ENCODE peak calls at places on chromosomes 1 and 21, in five cellular contexts. H, D, F, N and B are unnamed samples.

GRCh38 chr1:228989992-228990827 is 254.9 kb downstream of the RHOU start:
- DNase-seq in H (no peak), D (no peak), F (no peak), N (peak), B (no peak)

GRCh38 chr1:200896571-200897187 is 2.0 kb downstream of the INAVA start:
- DNase-seq in H (peak), D (no peak), F (peak), N (no peak), B (no peak)

GRCh38 chr1:215631489-215631888 is 64.4 kb downstream of the KCTD3 start:
- DNase-seq in H (peak), D (peak), F (peak), N (no peak), B (no peak)

GRCh38 chr1:202276920-202277319 is 64.8 kb downstream of the UBE2T start:
- DNase-seq in H (no peak), D (no peak), F (no peak), N (no peak), B (no peak)

GRCh38 chr21:44360174-44360573 is 6.8 kb downstream of the TRPM2 start:
- DNase-seq in H (no peak), D (no peak), F (no peak), N (no peak), B (no peak)

GRCh38 chr1:224791362-224791941 is 138.0 kb upstream of the DNAH14 start:
- DNase-seq in H (no peak), D (no peak), F (no peak), N (no peak), B (no peak)

GRCh38 chr1:117512728-117513321 is 93.0 kb upstream of the TENT5C start:
- DNase-seq in H (no peak), D (peak), F (peak), N (no peak), B (peak)

GRCh38 chr1:46635205-46635604 is 18.6 kb upstream of the MOB3C start:
- DNase-seq in H (no peak), D (no peak), F (no peak), N (no peak), B (no peak)

GRCh38 chr1:24302209-24302611 is 16.9 kb upstream of the GRHL3 start:
- DNase-seq in H (no peak), D (no peak), F (no peak), N (no peak), B (no peak)

GRCh38 chr1:81689531-81689941 is 111.2 kb upstream of the ADGRL2 start:
- DNase-seq in H (no peak), D (peak), F (no peak), N (no peak), B (no peak)

GRCh38 chr1:225880210-225880584 is 2.0 kb downstream of the TMEM63A start:
- DNase-seq in H (no peak), D (no peak), F (no peak), N (no peak), B (no peak)

GRCh38 chr21:25961042-25961441 is 209.5 kb downstream of the APP start:
- DNase-seq in H (no peak), D (no peak), F (no peak), N (no peak), B (no peak)

GRCh38 chr1:183962903-183963302 is 74.6 kb downstream of the COLGALT2 start:
- DNase-seq in H (no peak), D (no peak), F (no peak), N (no peak), B (no peak)

GRCh38 chr1:101006553-101006952 is 19.0 kb downstream of the DPH5 start:
- DNase-seq in H (no peak), D (peak), F (no peak), N (no peak), B (no peak)

GRCh38 chr1:220040028-220040596 is 6.2 kb downstream of the EPRS1 start:
- DNase-seq in H (no peak), D (no peak), F (no peak), N (no peak), B (no peak)

GRCh38 chr1:204108312-204109141 is 35.6 kb downstream of the SOX13 start:
- DNase-seq in H (no peak), D (no peak), F (no peak), N (no peak), B (no peak)

GRCh38 chr1:32765561-32766327 is 51.4 kb downstream of the YARS1 start:
- DNase-seq in H (no peak), D (no peak), F (no peak), N (no peak), B (no peak)

GRCh38 chr1:210684466-210685294 is 356.0 kb downstream of the HHAT start:
- DNase-seq in H (no peak), D (no peak), F (no peak), N (no peak), B (no peak)

GRCh38 chr1:31444725-31445448 is 31.9 kb downstream of the SERINC2 start:
- DNase-seq in H (no peak), D (no peak), F (peak), N (no peak), B (no peak)

GRCh38 chr1:93904228-93904627 is 5.0 kb downstream of the GCLM start:
- DNase-seq in H (no peak), D (no peak), F (no peak), N (no peak), B (no peak)

GRCh38 chr1:1782399-1783221 is 4.3 kb upstream of the NADK start:
- DNase-seq in H (peak), D (peak), F (peak), N (peak), B (peak)

GRCh38 chr1:112685913-112686312 is 11.5 kb downstream of the MOV10 start:
- DNase-seq in H (no peak), D (no peak), F (no peak), N (no peak), B (no peak)

GRCh38 chr1:241775021-241775420 is 73.0 kb upstream of the EXO1 start:
- DNase-seq in H (no peak), D (no peak), F (no peak), N (no peak), B (no peak)

DNA sequence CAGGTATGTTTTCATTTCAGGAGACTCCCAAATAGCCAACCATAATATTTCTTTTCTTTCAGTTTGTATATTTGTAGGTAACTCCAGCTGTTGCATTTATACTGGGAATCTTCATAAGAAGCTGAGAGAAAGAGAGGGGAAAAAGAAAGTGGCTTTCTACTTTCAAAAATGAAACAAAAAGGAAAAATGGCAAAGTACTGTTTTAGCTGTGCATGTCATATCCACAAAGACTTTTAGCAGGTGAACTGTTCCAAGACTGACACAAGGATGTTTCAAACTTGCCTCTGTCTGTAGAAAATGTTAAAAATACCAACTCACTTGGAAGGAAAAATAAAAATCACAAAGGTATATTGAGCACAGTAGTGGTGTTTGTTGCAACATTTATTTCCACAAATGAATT is 41.9 kb upstream of the CACYBP start:
- DNase-seq in H (no peak), D (no peak), F (no peak), N (no peak), B (peak)
- TF ChIP-seq POLR2A in H (no peak), D (no peak), F (no peak), N (no peak), B (no peak)

GRCh38 chr1:19262728-19263127 is 11.1 kb downstream of the MRTO4 start:
- DNase-seq in H (no peak), D (no peak), F (no peak), N (no peak), B (no peak)

GRCh38 chr1:19258353-19258752 is 6.7 kb downstream of the MRTO4 start:
- DNase-seq in H (no peak), D (no peak), F (no peak), N (no peak), B (no peak)

GRCh38 chr1:19260211-19261138 is 8.9 kb downstream of the MRTO4 start:
- DNase-seq in H (peak), D (peak), F (peak), N (no peak), B (peak)

GRCh38 chr1:19257178-19257914 is 5.7 kb downstream of the MRTO4 start:
- DNase-seq in H (no peak), D (no peak), F (no peak), N (no peak), B (no peak)

DNA sequence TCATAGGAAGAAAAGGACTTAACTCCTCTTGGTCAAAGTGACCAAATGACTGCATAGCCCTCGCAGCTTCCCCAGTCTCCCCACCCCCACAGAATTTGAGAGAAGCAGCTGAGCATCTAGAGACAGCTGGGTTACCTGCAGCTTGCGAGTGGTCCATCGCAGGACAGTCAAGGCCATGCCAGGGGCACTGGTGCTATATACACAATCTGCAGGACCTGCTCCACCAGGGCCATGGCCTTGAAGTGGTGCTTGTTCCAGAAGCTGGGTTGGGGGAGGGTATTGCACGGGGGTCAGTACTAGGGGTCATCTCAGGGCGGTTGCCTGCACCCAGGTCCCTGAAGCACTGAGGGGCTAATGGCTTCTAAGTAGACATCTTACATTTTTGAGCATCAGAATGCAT is 10.4 kb downstream of the MRTO4 start:
- DNase-seq in H (no peak), D (no peak), F (no peak), N (no peak), B (no peak)
- TF ChIP-seq POLR2A in H (no peak), D (no peak), F (no peak), N (no peak), B (no peak)

GRCh38 chr1:29043270-29043971 is 80.3 kb downstream of the TMEM200B start:
- DNase-seq in H (no peak), D (no peak), F (no peak), N (no peak), B (no peak)
- TF ChIP-seq POLR2A in H (no peak), D (no peak), F (no peak), N (no peak), B (no peak)

GRCh38 chr1:145993618-145994390 is 2.6 kb downstream of the TXNIP start:
- DNase-seq in H (no peak), D (no peak), F (no peak), N (peak), B (peak)

GRCh38 chr1:145992502-145992936 is 3.9 kb downstream of the TXNIP start:
- DNase-seq in H (no peak), D (no peak), F (no peak), N (peak), B (peak)

GRCh38 chr1:145992958-145993617 is 3.3 kb downstream of the TXNIP start:
- DNase-seq in H (no peak), D (no peak), F (no peak), N (no peak), B (no peak)

GRCh38 chr1:145990249-145991097 is 5.9 kb downstream of the TXNIP start:
- DNase-seq in H (no peak), D (no peak), F (no peak), N (peak), B (peak)

GRCh38 chr1:145991799-145992412 is 4.5 kb downstream of the TXNIP start:
- DNase-seq in H (no peak), D (no peak), F (no peak), N (peak), B (no peak)
- TF ChIP-seq POLR2A in H (no peak), D (no peak), F (no peak), N (no peak), B (peak)

DNA sequence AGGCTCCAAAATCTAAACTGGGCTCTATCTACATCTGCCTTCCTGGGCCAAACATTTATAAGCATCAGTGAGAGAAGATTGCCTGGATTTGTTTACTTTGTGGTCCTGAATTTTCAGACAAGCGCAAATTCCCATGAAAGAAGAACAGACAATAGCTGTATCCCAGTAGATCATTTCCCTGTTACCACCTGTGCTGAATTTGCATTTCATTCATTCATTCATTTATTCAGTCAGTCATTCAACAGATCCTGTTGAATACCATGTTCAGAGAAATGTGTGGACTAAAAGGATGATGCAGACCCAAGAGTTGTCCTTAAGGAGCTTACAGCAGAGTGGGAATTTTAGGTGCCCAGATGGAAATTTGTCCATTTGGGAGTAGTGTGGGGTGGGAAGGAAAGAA is 2.2 kb downstream of the PGM1 start:
- DNase-seq in H (no peak), D (no peak), F (no peak), N (no peak), B (no peak)
- TF ChIP-seq POLR2A in H (no peak), D (no peak), F (no peak), N (no peak), B (no peak)

GRCh38 chr1:167650266-167651160 is 20.5 kb downstream of the RCSD1 start:
- DNase-seq in H (no peak), D (no peak), F (no peak), N (no peak), B (no peak)
- TF ChIP-seq POLR2A in H (no peak), D (no peak), F (no peak), N (no peak), B (no peak)